ENCODE peak calls at places on chromosomes 16 and 17, in ten cellular contexts. One of them, this sample, is unnamed.

GRCh38 chr16:3152022-3152272 is 17.1 kb downstream of the ZNF213 start:
- DNase-seq in WTC11: no peak
- DNase-seq in effector CD4-positive, alpha-beta T cell: no peak
- DNase-seq in lower leg skin: no peak
- DNase-seq in nucleus accumbens: no peak
- DNase-seq in putamen: no peak
- DNase-seq in NCI-H1092: no peak
- DNase-seq in heart right ventricle: no peak
- DNase-seq in A549: no peak
- DNase-seq in activated CD4-positive, alpha-beta memory T cell treated with anti-CD3 and anti-CD28 coated beads, Interleukin-2, amount 10 ng/mL, durations not matched to agents 7 days and 5 days: peak; percentile 40
- DNase-seq in this sample: no peak

GRCh38 chr17:51912939-51913338 is 245.6 kb downstream of the CA10 start:
- DNase-seq in effector CD4-positive, alpha-beta T cell: no peak
- DNase-seq in lower leg skin: no peak
- DNase-seq in activated CD4-positive, alpha-beta memory T cell treated with anti-CD3 and anti-CD28 coated beads, Interleukin-2, amount 10 ng/mL, durations not matched to agents 7 days and 5 days: no peak
- DNase-seq in A549: no peak
- DNase-seq in putamen: no peak
- DNase-seq in NCI-H1092: no peak
- DNase-seq in WTC11: no peak
- DNase-seq in heart right ventricle: no peak
- DNase-seq in nucleus accumbens: no peak
- DNase-seq in this sample: no peak

GRCh38 chr17:82611140-82612058 is 36.8 kb downstream of the WDR45B start:
- DNase-seq in NCI-H1092: no peak
- DNase-seq in WTC11: no peak
- DNase-seq in lower leg skin: no peak
- DNase-seq in activated CD4-positive, alpha-beta memory T cell treated with anti-CD3 and anti-CD28 coated beads, Interleukin-2, amount 10 ng/mL, durations not matched to agents 7 days and 5 days: no peak
- DNase-seq in heart right ventricle: no peak
- DNase-seq in nucleus accumbens: no peak
- DNase-seq in effector CD4-positive, alpha-beta T cell: no peak
- DNase-seq in putamen: no peak
- DNase-seq in A549: no peak
- DNase-seq in this sample: peak; percentile 46

GRCh38 chr16:81688182-81688581 is 90.9 kb upstream of the PLCG2 start:
- DNase-seq in WTC11: no peak
- DNase-seq in lower leg skin: no peak
- DNase-seq in A549: no peak
- DNase-seq in nucleus accumbens: no peak
- DNase-seq in putamen: no peak
- DNase-seq in effector CD4-positive, alpha-beta T cell: no peak
- DNase-seq in activated CD4-positive, alpha-beta memory T cell treated with anti-CD3 and anti-CD28 coated beads, Interleukin-2, amount 10 ng/mL, durations not matched to agents 7 days and 5 days: no peak
- DNase-seq in NCI-H1092: no peak
- DNase-seq in heart right ventricle: no peak
- DNase-seq in this sample: no peak

GRCh38 chr17:5097101-5097834 is 14.4 kb downstream of the ZNF232 start:
- DNase-seq in NCI-H1092: peak; percentile 59
- DNase-seq in nucleus accumbens: no peak
- DNase-seq in heart right ventricle: peak; percentile 72
- DNase-seq in lower leg skin: peak; percentile 93
- DNase-seq in activated CD4-positive, alpha-beta memory T cell treated with anti-CD3 and anti-CD28 coated beads, Interleukin-2, amount 10 ng/mL, durations not matched to agents 7 days and 5 days: no peak
- DNase-seq in A549: no peak
- DNase-seq in putamen: no peak
- DNase-seq in WTC11: peak; percentile 92
- DNase-seq in effector CD4-positive, alpha-beta T cell: peak; percentile 14
- DNase-seq in this sample: peak; percentile 18

GRCh38 chr16:15777533-15778203 is 79.2 kb downstream of the MYH11 start:
- DNase-seq in heart right ventricle: no peak
- DNase-seq in NCI-H1092: peak; percentile 29
- DNase-seq in lower leg skin: no peak
- DNase-seq in nucleus accumbens: no peak
- DNase-seq in effector CD4-positive, alpha-beta T cell: no peak
- DNase-seq in A549: peak; percentile 79
- DNase-seq in activated CD4-positive, alpha-beta memory T cell treated with anti-CD3 and anti-CD28 coated beads, Interleukin-2, amount 10 ng/mL, durations not matched to agents 7 days and 5 days: no peak
- DNase-seq in WTC11: peak; percentile 58
- DNase-seq in putamen: no peak
- DNase-seq in this sample: peak; percentile 60

GRCh38 chr17:29243792-29244191 is 2.9 kb upstream of the CRYBA1 start:
- DNase-seq in putamen: no peak
- DNase-seq in A549: peak; percentile 83
- DNase-seq in activated CD4-positive, alpha-beta memory T cell treated with anti-CD3 and anti-CD28 coated beads, Interleukin-2, amount 10 ng/mL, durations not matched to agents 7 days and 5 days: no peak
- DNase-seq in nucleus accumbens: no peak
- DNase-seq in NCI-H1092: no peak
- DNase-seq in WTC11: peak; percentile 47
- DNase-seq in lower leg skin: no peak
- DNase-seq in effector CD4-positive, alpha-beta T cell: no peak
- DNase-seq in heart right ventricle: no peak
- DNase-seq in this sample: no peak

GRCh38 chr16:88349153-88349902 is 33.4 kb upstream of the ZNF469 start:
- DNase-seq in lower leg skin: no peak
- DNase-seq in effector CD4-positive, alpha-beta T cell: no peak
- DNase-seq in NCI-H1092: no peak
- DNase-seq in A549: no peak
- DNase-seq in heart right ventricle: no peak
- DNase-seq in putamen: no peak
- DNase-seq in WTC11: no peak
- DNase-seq in nucleus accumbens: no peak
- DNase-seq in activated CD4-positive, alpha-beta memory T cell treated with anti-CD3 and anti-CD28 coated beads, Interleukin-2, amount 10 ng/mL, durations not matched to agents 7 days and 5 days: no peak
- DNase-seq in this sample: no peak

GRCh38 chr17:42097691-42098661 is at the start of gene ZNF385C:
- DNase-seq in A549: no peak
- DNase-seq in putamen: no peak
- DNase-seq in nucleus accumbens: no peak
- DNase-seq in lower leg skin: no peak
- DNase-seq in NCI-H1092: no peak
- DNase-seq in heart right ventricle: no peak
- DNase-seq in effector CD4-positive, alpha-beta T cell: peak; percentile 43
- DNase-seq in WTC11: peak; percentile 59
- DNase-seq in activated CD4-positive, alpha-beta memory T cell treated with anti-CD3 and anti-CD28 coated beads, Interleukin-2, amount 10 ng/mL, durations not matched to agents 7 days and 5 days: no peak
- DNase-seq in this sample: no peak

GRCh38 chr16:67213197-67214019 is 13.5 kb upstream of the TMEM208 start:
- DNase-seq in lower leg skin: no peak
- DNase-seq in A549: no peak
- DNase-seq in heart right ventricle: no peak
- DNase-seq in NCI-H1092: no peak
- DNase-seq in effector CD4-positive, alpha-beta T cell: no peak
- DNase-seq in putamen: no peak
- DNase-seq in activated CD4-positive, alpha-beta memory T cell treated with anti-CD3 and anti-CD28 coated beads, Interleukin-2, amount 10 ng/mL, durations not matched to agents 7 days and 5 days: no peak
- DNase-seq in WTC11: no peak
- DNase-seq in nucleus accumbens: no peak
- DNase-seq in this sample: no peak

GRCh38 chr16:66578596-66579531 is at the start of gene CMTM2:
- DNase-seq in WTC11: peak; percentile 53
- DNase-seq in NCI-H1092: peak; percentile 34
- DNase-seq in putamen: no peak
- DNase-seq in activated CD4-positive, alpha-beta memory T cell treated with anti-CD3 and anti-CD28 coated beads, Interleukin-2, amount 10 ng/mL, durations not matched to agents 7 days and 5 days: no peak
- DNase-seq in lower leg skin: no peak
- DNase-seq in A549: no peak
- DNase-seq in heart right ventricle: no peak
- DNase-seq in effector CD4-positive, alpha-beta T cell: no peak
- DNase-seq in nucleus accumbens: no peak
- DNase-seq in this sample: no peak

GRCh38 chr17:879546-879945 is 97.4 kb downstream of the MRM3 start:
- DNase-seq in lower leg skin: peak; percentile 93
- DNase-seq in A549: peak; percentile 85
- DNase-seq in effector CD4-positive, alpha-beta T cell: peak; percentile 59
- DNase-seq in putamen: no peak
- DNase-seq in NCI-H1092: peak; percentile 86
- DNase-seq in WTC11: peak; percentile 94
- DNase-seq in activated CD4-positive, alpha-beta memory T cell treated with anti-CD3 and anti-CD28 coated beads, Interleukin-2, amount 10 ng/mL, durations not matched to agents 7 days and 5 days: peak; percentile 70
- DNase-seq in nucleus accumbens: peak; percentile 10
- DNase-seq in heart right ventricle: peak; percentile 83
- DNase-seq in this sample: peak; percentile 68

GRCh38 chr16:21150375-21151001 is at the start of gene DNAH3:
- DNase-seq in lower leg skin: no peak
- DNase-seq in heart right ventricle: no peak
- DNase-seq in nucleus accumbens: no peak
- DNase-seq in WTC11: no peak
- DNase-seq in activated CD4-positive, alpha-beta memory T cell treated with anti-CD3 and anti-CD28 coated beads, Interleukin-2, amount 10 ng/mL, durations not matched to agents 7 days and 5 days: no peak
- DNase-seq in A549: peak; percentile 20
- DNase-seq in effector CD4-positive, alpha-beta T cell: no peak
- DNase-seq in NCI-H1092: peak; percentile 17
- DNase-seq in putamen: no peak
- DNase-seq in this sample: peak; percentile 18

GRCh38 chr16:55809386-55809785 is 23.5 kb downstream of the CES1 start:
- DNase-seq in NCI-H1092: no peak
- DNase-seq in nucleus accumbens: no peak
- DNase-seq in activated CD4-positive, alpha-beta memory T cell treated with anti-CD3 and anti-CD28 coated beads, Interleukin-2, amount 10 ng/mL, durations not matched to agents 7 days and 5 days: no peak
- DNase-seq in effector CD4-positive, alpha-beta T cell: no peak
- DNase-seq in heart right ventricle: no peak
- DNase-seq in lower leg skin: no peak
- DNase-seq in A549: no peak
- DNase-seq in putamen: no peak
- DNase-seq in WTC11: no peak
- DNase-seq in this sample: no peak

GRCh38 chr16:719815-720506 is 985 bp upstream of the ANTKMT start:
- DNase-seq in A549: peak; percentile 74
- DNase-seq in lower leg skin: no peak
- DNase-seq in putamen: no peak
- DNase-seq in activated CD4-positive, alpha-beta memory T cell treated with anti-CD3 and anti-CD28 coated beads, Interleukin-2, amount 10 ng/mL, durations not matched to agents 7 days and 5 days: peak; percentile 42
- DNase-seq in WTC11: no peak
- DNase-seq in NCI-H1092: no peak
- DNase-seq in effector CD4-positive, alpha-beta T cell: no peak
- DNase-seq in heart right ventricle: no peak
- DNase-seq in nucleus accumbens: no peak
- DNase-seq in this sample: peak; percentile 82

This sample was measured in DMS 273 treated with DMSO at 0.1 percent for 48 hours.